ENCODE peak calls at places on chromosomes 6 and 20, in ten cellular contexts. T is GM12864; V is adipocyte; E is stimulated activated CD4-positive, alpha-beta T cell treated with anti-CD3 and anti-CD28 coated beads, TNF-alpha, amount 100 ng/mL, for 4 hours; K is CD8-positive, alpha-beta memory T cell; D is activated T-helper 1 cell treated with Interleukin-2 at 50 U/mL for 16 hours; C is memory B cell; F is iPS-NIHi11; I is ELR; N is heart left ventricle. P is an unnamed sample.

GRCh38 chr20:62320581-62321354 is 18.0 kb downstream of the ADRM1 start:
- DNase-seq in E (no peak), F (peak; percentile 80), I (peak; percentile 54), D (no peak), N (no peak), K (no peak), V (peak; percentile 9), C (no peak), T (no peak), P (no peak)

GRCh38 chr20:34065260-34065659 is 46.8 kb downstream of the EIF2S2 start:
- DNase-seq in V (peak; percentile 35), E (no peak), T (no peak), D (no peak), C (no peak), I (peak; percentile 89), K (no peak), N (no peak), F (no peak), P (no peak)

GRCh38 chr20:2402271-2402980 is 21.7 kb downstream of the TGM6 start:
- DNase-seq in T (no peak), V (peak; percentile 62), K (no peak), D (no peak), N (no peak), E (no peak), I (peak; percentile 69), C (no peak), F (no peak), P (no peak)

GRCh38 chr20:61886721-61887658 is 178.7 kb downstream of the TAF4 start:
- DNase-seq in C (no peak), D (no peak), I (peak; percentile 44), T (no peak), V (peak; percentile 22), E (no peak), N (peak; percentile 60), K (no peak), F (peak; percentile 89), P (peak; percentile 22)

GRCh38 chr20:56808732-56809131 is 179.6 kb downstream of the TFAP2C start:
- DNase-seq in F (no peak), K (no peak), C (no peak), T (no peak), I (no peak), D (no peak), E (no peak), V (no peak), N (no peak), P (no peak)

GRCh38 chr6:168506460-168506859 is 65.5 kb downstream of the SMOC2 start:
- DNase-seq in C (no peak), V (no peak), N (no peak), I (no peak), K (no peak), E (no peak), F (no peak), D (no peak), T (no peak), P (no peak)

GRCh38 chr20:49907405-49908257 is 7.7 kb downstream of the SPATA2 start:
- DNase-seq in V (no peak), T (no peak), C (no peak), K (no peak), D (no peak), I (no peak), N (no peak), F (no peak), E (no peak), P (no peak)

GRCh38 chr6:34459899-34460593 is 5.8 kb upstream of the PACSIN1 start:
- DNase-seq in N (no peak), T (peak; percentile 39), V (peak; percentile 61), D (peak; percentile 17), E (peak; percentile 41), C (peak; percentile 39), I (peak; percentile 71), F (peak; percentile 72), K (peak; percentile 38), P (peak; percentile 24)

GRCh38 chr6:168823397-168824020 is 382.5 kb downstream of the SMOC2 start:
- DNase-seq in N (no peak), C (no peak), T (no peak), K (no peak), V (no peak), E (no peak), D (no peak), F (peak; percentile 60), I (no peak), P (no peak)

GRCh38 chr6:116462516-116462915 is 1.3 kb downstream of the CALHM6 start:
- DNase-seq in N (no peak), C (no peak), T (no peak), I (no peak), V (no peak), F (no peak), D (no peak), E (no peak), K (no peak), P (no peak)

GRCh38 chr6:26270903-26271639 is 93.9 kb upstream of the BTN3A2 start:
- DNase-seq in I (peak; percentile 97), E (peak; percentile 71), V (peak; percentile 93), T (peak; percentile 95), C (peak; percentile 79), D (peak; percentile 50), F (peak; percentile 72), K (peak; percentile 73), N (peak; percentile 65), P (peak; percentile 81)

GRCh38 chr6:169382735-169383134 is 129.1 kb upstream of the THBS2 start:
- DNase-seq in I (no peak), N (no peak), K (no peak), F (no peak), V (no peak), D (no peak), C (no peak), E (no peak), T (no peak), P (no peak)

P was measured in NK-92 treated with Interleukin-12 subunit alpha and Interleukin-12 subunit beta, amount 100 ng/mL, for 24 hours.